ENCODE peak calls at places on chromosomes 11 and 22, in four cellular contexts. W is IMR-90, Z is HCT116, Q is H9. M is an unnamed sample.

GRCh38 chr22:36369922-36370781 is 17.6 kb downstream of the MYH9 start:
- DNase-seq in W (peak), Z (no peak), Q (no peak), M (peak)

GRCh38 chr22:39243443-39244072 is 1.2 kb downstream of the PDGFB start:
- DNase-seq in W (no peak), Z (no peak), Q (no peak), M (peak)

GRCh38 chr11:63472372-63472771 is 18.6 kb downstream of the PLAAT5 start:
- DNase-seq in W (no peak), Z (no peak), Q (no peak), M (no peak)

GRCh38 chr11:7046474-7046873 is 26.2 kb downstream of the NLRP14 start:
- DNase-seq in W (peak), Z (no peak), Q (no peak), M (peak)

GRCh38 chr11:35337136-35337918 is 82.0 kb downstream of the SLC1A2 start:
- DNase-seq in W (peak), Z (peak), Q (no peak), M (peak)

GRCh38 chr22:43066134-43066533 is 23.1 kb downstream of the TTLL1 start:
- DNase-seq in W (no peak), Z (no peak), Q (no peak), M (no peak)

GRCh38 chr22:25362883-25363240 is 143.4 kb downstream of the CRYBB2 start:
- DNase-seq in W (no peak), Z (no peak), Q (no peak), M (no peak)

GRCh38 chr11:88480217-88480616 is 142.7 kb upstream of the CTSC start:
- DNase-seq in W (peak), Z (no peak), Q (no peak), M (peak)

GRCh38 chr11:122085264-122085663 is 30.8 kb downstream of the BLID start:
- DNase-seq in W (peak), Z (no peak), Q (no peak), M (peak)

GRCh38 chr11:15835705-15836411 is 520.5 kb downstream of the SOX6 start:
- DNase-seq in W (no peak), Z (no peak), Q (no peak), M (no peak)

GRCh38 chr11:71192629-71193028 is 59.7 kb downstream of the SHANK2 start:
- DNase-seq in W (no peak), Z (no peak), Q (no peak), M (no peak)

GRCh38 chr11:65444314-65445051 is 21.9 kb downstream of the NEAT1 start:
- DNase-seq in W (peak), Z (no peak), Q (no peak), M (peak)

GRCh38 chr11:21783954-21784353 is 408.9 kb upstream of the ANO5 start:
- DNase-seq in W (no peak), Z (no peak), Q (no peak), M (no peak)

GRCh38 chr11:63673579-63673978 is 2.4 kb upstream of the ATL3 start:
- DNase-seq in W (peak), Z (no peak), Q (no peak), M (no peak)

GRCh38 chr11:132685174-132685611 is 847.1 kb downstream of the OPCML start:
- DNase-seq in W (peak), Z (no peak), Q (no peak), M (peak)

GRCh38 chr22:46653596-46653995 is 33.4 kb downstream of the GRAMD4 start:
- DNase-seq in W (no peak), Z (no peak), Q (no peak), M (peak)

GRCh38 chr11:56948991-56949390 is 39.7 kb upstream of the OR5AK2 start:
- DNase-seq in W (no peak), Z (no peak), Q (no peak), M (no peak)

GRCh38 chr11:33701302-33701701 is 676 bp upstream of the C11orf91 start:
- DNase-seq in W (peak), Z (no peak), Q (no peak), M (peak)

DNA sequence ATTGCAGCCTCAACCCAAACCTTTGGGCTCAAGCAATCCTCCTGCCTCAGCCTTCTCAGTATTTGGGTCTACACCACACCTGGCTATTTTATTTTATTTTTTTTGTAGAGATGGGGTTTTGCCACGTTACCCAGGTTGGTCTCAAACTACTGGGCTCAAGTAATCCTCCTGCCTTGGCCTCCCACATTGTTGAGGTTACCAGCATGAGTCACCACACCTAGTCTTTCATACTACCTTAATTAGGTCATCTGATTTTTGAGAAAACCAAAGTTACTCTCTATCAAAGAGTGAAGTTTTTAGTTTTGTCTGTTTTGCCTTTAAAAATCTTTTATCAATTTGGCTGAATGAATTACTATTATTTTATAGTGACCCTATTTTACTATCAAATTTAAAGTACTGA is 335.6 kb upstream of the LRRC4C start:
- DNase-seq in W (no peak), Z (no peak), Q (no peak), M (peak)
- H3K9ac ChIP-seq in W (no peak), Z (no peak), Q (no peak), M (no peak)

GRCh38 chr11:85799142-85799541 is 11.8 kb downstream of the SYTL2 start:
- DNase-seq in W (no peak), Z (no peak), Q (no peak), M (no peak)

GRCh38 chr11:85798361-85798760 is 12.6 kb downstream of the SYTL2 start:
- DNase-seq in W (no peak), Z (no peak), Q (no peak), M (no peak)

GRCh38 chr11:85803920-85804319 is 7.0 kb downstream of the SYTL2 start:
- DNase-seq in W (no peak), Z (no peak), Q (no peak), M (no peak)

GRCh38 chr11:85801527-85801926 is 9.4 kb downstream of the SYTL2 start:
- DNase-seq in W (no peak), Z (no peak), Q (no peak), M (no peak)

GRCh38 chr11:85800595-85801342 is 10.2 kb downstream of the SYTL2 start:
- DNase-seq in W (no peak), Z (no peak), Q (no peak), M (no peak)
- H2AFZ ChIP-seq in W (no peak), Z (no peak), Q (no peak), M (no peak)

GRCh38 chr11:62025429-62026105 is 58.1 kb upstream of the FTH1 start:
- DNase-seq in W (peak), Z (peak), Q (no peak), M (peak)

GRCh38 chr11:62030071-62030684 is 62.7 kb upstream of the FTH1 start:
- DNase-seq in W (no peak), Z (no peak), Q (peak), M (no peak)

GRCh38 chr11:62020661-62021060 is 53.2 kb upstream of the FTH1 start:
- DNase-seq in W (no peak), Z (no peak), Q (no peak), M (peak)

GRCh38 chr11:62026739-62027138 is 59.3 kb upstream of the FTH1 start:
- DNase-seq in W (no peak), Z (no peak), Q (no peak), M (no peak)

GRCh38 chr11:62024975-62025374 is 57.5 kb upstream of the FTH1 start:
- DNase-seq in W (no peak), Z (no peak), Q (no peak), M (no peak)
- H3K9ac ChIP-seq in W (no peak), Z (peak), Q (no peak), M (peak)

GRCh38 chr11:106398396-106399074 is 321.1 kb downstream of the AASDHPPT start:
- DNase-seq in W (peak), Z (no peak), Q (no peak), M (no peak)

GRCh38 chr11:106399624-106400023 is 322.2 kb downstream of the AASDHPPT start:
- DNase-seq in W (peak), Z (no peak), Q (no peak), M (no peak)

GRCh38 chr11:106403751-106404150 is 326.3 kb downstream of the AASDHPPT start:
- DNase-seq in W (no peak), Z (no peak), Q (no peak), M (no peak)

GRCh38 chr11:106399075-106399500 is 321.6 kb downstream of the AASDHPPT start:
- DNase-seq in W (peak), Z (peak), Q (no peak), M (peak)

DNA sequence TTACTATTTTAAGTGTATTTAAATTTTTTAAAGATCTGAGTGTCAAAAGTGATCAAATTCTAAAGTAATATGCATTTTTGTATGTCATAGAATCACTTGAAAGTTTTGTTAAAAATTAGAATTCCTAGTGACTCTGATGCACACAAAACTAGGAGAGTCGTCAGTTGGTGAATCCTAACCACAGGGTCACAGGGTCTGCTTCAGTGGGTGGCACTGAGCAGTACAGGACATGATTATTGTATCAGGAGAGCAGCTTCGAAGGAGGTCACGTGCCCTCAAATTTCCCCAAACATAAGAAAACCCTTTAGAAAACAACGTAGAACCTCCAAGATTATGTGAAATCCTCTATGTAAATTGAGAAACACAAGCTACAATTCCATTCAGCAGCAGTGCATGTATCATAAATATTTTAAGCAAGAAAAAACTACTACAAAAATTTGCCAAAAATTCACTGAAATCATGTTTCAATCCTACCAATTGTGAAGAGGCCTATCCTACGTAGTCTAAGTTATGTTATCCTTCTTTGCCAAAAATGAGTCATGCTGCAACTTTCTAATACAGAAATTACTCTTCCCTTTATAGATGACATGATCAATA is 323.6 kb downstream of the AASDHPPT start:
- DNase-seq in W (peak), Z (no peak), Q (no peak), M (no peak)
- H2AFZ ChIP-seq in W (peak), Z (no peak), Q (no peak), M (no peak)

GRCh38 chr22:30396871-30397655 is at the start of gene SEC14L2:
- DNase-seq in W (peak), Z (peak), Q (peak), M (peak)

GRCh38 chr22:30390974-30391691 is 3.9 kb upstream of the RNF215 start:
- DNase-seq in W (peak), Z (peak), Q (peak), M (peak)

GRCh38 chr22:30392661-30393321 is 4.0 kb upstream of the SEC14L2 start:
- DNase-seq in W (no peak), Z (no peak), Q (no peak), M (no peak)

GRCh38 chr22:30393885-30394284 is 2.9 kb upstream of the SEC14L2 start:
- DNase-seq in W (no peak), Z (no peak), Q (no peak), M (no peak)

DNA sequence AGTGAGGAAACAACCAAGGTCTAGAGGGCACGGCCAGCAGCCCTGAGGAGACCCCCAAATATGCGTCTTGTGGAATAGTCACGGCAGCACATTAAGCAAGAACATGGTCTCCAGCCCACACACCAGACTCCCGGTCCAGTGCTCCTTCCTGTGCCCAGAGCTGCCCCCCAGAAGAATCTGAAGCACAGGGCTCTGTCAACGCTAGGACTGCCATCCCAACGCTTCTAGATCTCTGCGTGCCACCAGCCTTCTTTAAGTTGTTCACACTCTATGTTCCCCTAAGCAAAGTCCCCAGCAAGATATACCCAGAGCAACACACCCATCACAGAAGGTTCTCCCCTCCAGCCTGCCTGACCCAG is 3.5 kb upstream of the SEC14L2 start:
- DNase-seq in W (no peak), Z (no peak), Q (no peak), M (no peak)
- H3K9ac ChIP-seq in W (no peak), Z (no peak), Q (no peak), M (no peak)

GRCh38 chr22:49962751-49963646 is 2.4 kb downstream of the PIM3 start:
- DNase-seq in W (no peak), Z (no peak), Q (peak), M (no peak)
- H2AFZ ChIP-seq in W (peak), Z (no peak), Q (no peak), M (peak)